ENCODE peak calls at places on chromosome 3, in eight cellular contexts. B, E, M, S, Z, A, W and O are unnamed samples.

GRCh38 chr3:187063286-187064081 is 75.8 kb downstream of the RPL39L start:
- DNase-seq in S (no peak), Z (no peak), A (peak), B (no peak), W (no peak), M (no peak), E (peak), O (no peak)

GRCh38 chr3:14784087-14784596 is 34.6 kb upstream of the FGD5 start:
- DNase-seq in S (peak), M (no peak), Z (no peak), E (peak), A (no peak), W (no peak), B (no peak), O (no peak)

GRCh38 chr3:55624238-55624637 is 137.1 kb upstream of the WNT5A start:
- DNase-seq in A (no peak), S (no peak), M (no peak), Z (peak), W (no peak), E (no peak), B (no peak), O (no peak)

GRCh38 chr3:192915306-192915705 is 2.4 kb downstream of the MB21D2 start:
- DNase-seq in W (peak), S (no peak), Z (peak), E (peak), M (no peak), B (peak), A (no peak), O (no peak)

GRCh38 chr3:147701195-147701594 is 292.0 kb downstream of the ZIC1 start:
- DNase-seq in Z (peak), A (no peak), S (no peak), B (no peak), M (no peak), E (no peak), W (no peak), O (no peak)

GRCh38 chr3:39317571-39318169 is 11.8 kb upstream of the CCR8 start:
- DNase-seq in B (no peak), E (no peak), M (no peak), A (no peak), S (no peak), W (no peak), Z (no peak), O (no peak)

GRCh38 chr3:120157681-120158080 is 63.4 kb upstream of the GSK3B start:
- DNase-seq in A (no peak), E (no peak), Z (no peak), B (no peak), M (no peak), S (no peak), W (no peak), O (no peak)

GRCh38 chr3:30597131-30597768 is 9.2 kb upstream of the TGFBR2 start:
- DNase-seq in S (no peak), B (no peak), E (no peak), W (no peak), M (no peak), Z (peak), A (no peak), O (no peak)

GRCh38 chr3:104588442-104588841 is 778.3 kb upstream of the ALCAM start:
- DNase-seq in M (no peak), S (no peak), E (no peak), A (no peak), B (no peak), Z (no peak), W (no peak), O (no peak)

GRCh38 chr3:89171681-89172080 is 64.3 kb downstream of the EPHA3 start:
- DNase-seq in W (no peak), A (no peak), M (no peak), S (no peak), B (no peak), E (no peak), Z (no peak), O (no peak)

GRCh38 chr3:150763841-150764483 is 993 bp upstream of the SIAH2 start:
- DNase-seq in E (peak), M (peak), W (peak), S (peak), B (peak), A (peak), Z (peak), O (peak)

GRCh38 chr3:16286161-16286560 is 21.1 kb downstream of the OXNAD1 start:
- DNase-seq in E (no peak), Z (no peak), A (peak), B (no peak), W (no peak), S (no peak), M (peak), O (peak)

GRCh38 chr3:149080699-149081091 is 5.6 kb downstream of the HLTF start:
- DNase-seq in E (no peak), A (no peak), B (no peak), S (no peak), W (no peak), M (no peak), Z (peak), O (no peak)

GRCh38 chr3:123331006-123331405 is 117.9 kb downstream of the ADCY5 start:
- DNase-seq in Z (no peak), W (no peak), B (no peak), A (no peak), E (no peak), M (no peak), S (peak), O (no peak)

GRCh38 chr3:12969487-12969886 is 103.7 kb downstream of the IQSEC1 start:
- DNase-seq in E (no peak), B (no peak), A (no peak), W (no peak), Z (no peak), S (no peak), M (no peak), O (no peak)

GRCh38 chr3:67064105-67064504 is 66.0 kb downstream of the KBTBD8 start:
- DNase-seq in W (no peak), M (no peak), B (no peak), Z (peak), A (no peak), E (no peak), S (no peak), O (no peak)

GRCh38 chr3:21745971-21746370 is 5.0 kb downstream of the ZNF385D start:
- DNase-seq in Z (peak), S (no peak), A (no peak), M (no peak), E (no peak), B (no peak), W (no peak), O (no peak)

GRCh38 chr3:167102071-167102470 is 278.0 kb downstream of the ZBBX start:
- DNase-seq in S (no peak), E (no peak), A (no peak), Z (no peak), W (no peak), B (no peak), M (no peak), O (no peak)

GRCh38 chr3:98269846-98270245 is 5.8 kb downstream of the OR5H6 start:
- DNase-seq in W (no peak), M (no peak), B (no peak), E (no peak), A (no peak), Z (no peak), S (no peak), O (no peak)

GRCh38 chr3:149401215-149401925 is 23.9 kb upstream of the TM4SF1 start:
- DNase-seq in E (peak), S (no peak), A (no peak), W (no peak), B (no peak), M (no peak), Z (peak), O (no peak)

GRCh38 chr3:43453981-43454380 is 167.6 kb downstream of the SNRK start:
- DNase-seq in B (no peak), E (no peak), S (no peak), A (no peak), Z (no peak), M (no peak), W (no peak), O (no peak)

GRCh38 chr3:141644931-141645330 is 93.2 kb upstream of the RNF7 start:
- DNase-seq in M (peak), W (no peak), E (peak), A (peak), B (peak), Z (peak), S (peak), O (peak)

GRCh38 chr3:55452886-55453285 is 34.2 kb downstream of the WNT5A start:
- DNase-seq in W (no peak), B (no peak), Z (no peak), S (no peak), E (no peak), M (no peak), A (no peak), O (no peak)

GRCh38 chr3:70466096-70466495 is 153.7 kb upstream of the MDFIC2 start:
- DNase-seq in S (no peak), M (no peak), W (no peak), Z (no peak), A (no peak), E (no peak), B (no peak), O (no peak)

GRCh38 chr3:168249048-168249538 is 153.4 kb upstream of the GOLIM4 start:
- DNase-seq in B (no peak), W (no peak), E (no peak), A (no peak), M (no peak), S (peak), Z (no peak), O (no peak)

GRCh38 chr3:160616721-160617120 is 51.4 kb upstream of the KPNA4 start:
- DNase-seq in W (no peak), A (no peak), B (no peak), S (no peak), Z (peak), E (no peak), M (no peak), O (no peak)

GRCh38 chr3:55469957-55470526 is 17.1 kb downstream of the WNT5A start:
- DNase-seq in Z (no peak), M (no peak), A (no peak), E (no peak), B (no peak), S (no peak), W (no peak), O (no peak)

GRCh38 chr3:48418651-48419050 is 11.2 kb downstream of the PLXNB1 start:
- DNase-seq in A (no peak), S (no peak), B (no peak), W (no peak), Z (no peak), M (no peak), E (no peak), O (no peak)

GRCh38 chr3:117184574-117184973 is 475.0 kb downstream of the TUSC7 start:
- DNase-seq in E (no peak), Z (peak), M (no peak), A (no peak), W (no peak), B (no peak), S (no peak), O (no peak)